ENCODE peak calls at places on chromosome 17, in five cellular contexts. D, F, Q, C and R are unnamed samples.

GRCh38 chr17:44345497-44346026 is 460 bp downstream of the GRN start:
- DNase-seq in D (peak), F (peak), Q (peak), C (no peak), R (peak)

GRCh38 chr17:18262111-18262510 is 1.6 kb downstream of the MIEF2 start:
- DNase-seq in D (no peak), F (no peak), Q (no peak), C (no peak), R (peak)

GRCh38 chr17:75996665-75997590 is 3.7 kb upstream of the CDK3 start:
- DNase-seq in D (peak), F (peak), Q (peak), C (peak), R (peak)

GRCh38 chr17:40694584-40694983 is 9.0 kb downstream of the KRT24 start:
- DNase-seq in D (no peak), F (no peak), Q (peak), C (no peak), R (no peak)

GRCh38 chr17:74145756-74146155 is 57.7 kb upstream of the RPL38 start:
- DNase-seq in D (no peak), F (no peak), Q (no peak), C (no peak), R (no peak)

GRCh38 chr17:68718924-68719323 is 117.8 kb upstream of the FAM20A start:
- DNase-seq in D (no peak), F (no peak), Q (no peak), C (no peak), R (no peak)

GRCh38 chr17:18262641-18263040 is 2.2 kb downstream of the MIEF2 start:
- DNase-seq in D (no peak), F (no peak), Q (no peak), C (no peak), R (peak)

GRCh38 chr17:65855245-65855644 is 293.8 kb upstream of the AXIN2 start:
- DNase-seq in D (no peak), F (no peak), Q (peak), C (no peak), R (no peak)

GRCh38 chr17:82372063-82372590 is 562 bp downstream of the UTS2R start:
- DNase-seq in D (no peak), F (no peak), Q (no peak), C (peak), R (peak)

GRCh38 chr17:258906-259305 is 77.5 kb upstream of the DOC2B start:
- DNase-seq in D (no peak), F (no peak), Q (no peak), C (no peak), R (no peak)

GRCh38 chr17:79940381-79941087 is 95.1 kb downstream of the TBC1D16 start:
- DNase-seq in D (no peak), F (no peak), Q (no peak), C (peak), R (peak)

GRCh38 chr17:13362341-13363122 is 239.2 kb downstream of the HS3ST3A1 start:
- DNase-seq in D (no peak), F (no peak), Q (no peak), C (no peak), R (no peak)

GRCh38 chr17:2964370-2964769 is 99.0 kb downstream of the OR1D5 start:
- DNase-seq in D (no peak), F (no peak), Q (no peak), C (no peak), R (no peak)

GRCh38 chr17:81221842-81222619 is 734 bp downstream of the CEP131 start:
- DNase-seq in D (no peak), F (no peak), Q (no peak), C (peak), R (peak)

GRCh38 chr17:76147211-76148014 is 6.4 kb upstream of the FOXJ1 start:
- DNase-seq in D (no peak), F (no peak), Q (no peak), C (no peak), R (no peak)

GRCh38 chr17:4920351-4921048 is 11.6 kb upstream of the GP1BA start:
- DNase-seq in D (no peak), F (no peak), Q (no peak), C (no peak), R (no peak)

GRCh38 chr17:82647593-82648164 is 565 bp downstream of the WDR45B start:
- DNase-seq in D (peak), F (peak), Q (peak), C (peak), R (no peak)

GRCh38 chr17:60167095-60167741 is 17.4 kb downstream of the CA4 start:
- DNase-seq in D (no peak), F (no peak), Q (no peak), C (no peak), R (no peak)